ENCODE peak calls at places on chromosomes 11 and 22, in ten cellular contexts. F, Y, M, W, Q, P, R, H, A and U are unnamed samples.

GRCh38 chr11:109229682-109230081 is 192.3 kb upstream of the C11orf87 start:
- DNase-seq in F (no peak), Y (no peak), M (no peak), W (no peak), Q (no peak), P (no peak), R (no peak), H (no peak), A (no peak), U (no peak)

GRCh38 chr22:41234815-41235687 is 5.7 kb downstream of the CHADL start:
- DNase-seq in F (no peak), Y (no peak), M (no peak), W (no peak), Q (no peak), P (no peak), R (no peak), H (no peak), A (no peak), U (no peak)

GRCh38 chr11:396511-396947 is 2.5 kb downstream of the PKP3 start:
- DNase-seq in F (no peak), Y (no peak), M (no peak), W (no peak), Q (no peak), P (no peak), R (no peak), H (no peak), A (no peak), U (no peak)

GRCh38 chr22:45680932-45681700 is 9.5 kb downstream of the ATXN10 start:
- DNase-seq in F (no peak), Y (no peak), M (no peak), W (no peak), Q (no peak), P (no peak), R (no peak), H (peak; percentile 90), A (no peak), U (no peak)

GRCh38 chr11:2940930-2941821 is 12.0 kb upstream of the PHLDA2 start:
- DNase-seq in F (no peak), Y (no peak), M (peak; percentile 64), W (no peak), Q (no peak), P (no peak), R (peak; percentile 31), H (no peak), A (no peak), U (no peak)

GRCh38 chr11:130071211-130071712 is 1.6 kb downstream of the APLP2 start:
- DNase-seq in F (no peak), Y (peak; percentile 21), M (no peak), W (no peak), Q (no peak), P (no peak), R (no peak), H (peak; percentile 35), A (peak; percentile 18), U (peak; percentile 41)

GRCh38 chr22:28043269-28043668 is 124.2 kb upstream of the PITPNB start:
- DNase-seq in F (no peak), Y (no peak), M (no peak), W (no peak), Q (no peak), P (no peak), R (no peak), H (no peak), A (no peak), U (no peak)

GRCh38 chr11:16861867-16862266 is 123.4 kb downstream of the C11orf58 start:
- DNase-seq in F (no peak), Y (no peak), M (no peak), W (no peak), Q (peak; percentile 23), P (no peak), R (no peak), H (no peak), A (no peak), U (no peak)

GRCh38 chr22:24423519-24424000 is 3.8 kb upstream of the ADORA2A start:
- DNase-seq in F (peak; percentile 73), Y (peak; percentile 74), M (peak; percentile 86), W (peak; percentile 60), Q (peak; percentile 44), P (peak; percentile 63), R (peak; percentile 87), H (no peak), A (no peak), U (peak; percentile 19)

GRCh38 chr11:12818333-12819015 is 144.3 kb downstream of the TEAD1 start:
- DNase-seq in F (no peak), Y (no peak), M (no peak), W (no peak), Q (no peak), P (no peak), R (no peak), H (peak; percentile 89), A (peak; percentile 79), U (no peak)

GRCh38 chr11:64652586-64653387 is 61.8 kb downstream of the SLC22A12 start:
- DNase-seq in F (peak; percentile 73), Y (peak; percentile 73), M (peak; percentile 81), W (peak; percentile 23), Q (peak; percentile 87), P (peak; percentile 88), R (peak; percentile 78), H (peak; percentile 55), A (peak; percentile 64), U (peak; percentile 81)

GRCh38 chr11:70005107-70005818 is 72.9 kb upstream of the ANO1 start:
- DNase-seq in F (no peak), Y (no peak), M (no peak), W (no peak), Q (no peak), P (no peak), R (no peak), H (peak; percentile 96), A (no peak), U (no peak)

GRCh38 chr22:32058656-32059280 is 15.7 kb downstream of the SLC5A1 start:
- DNase-seq in F (no peak), Y (no peak), M (no peak), W (no peak), Q (no peak), P (no peak), R (no peak), H (no peak), A (no peak), U (no peak)

GRCh38 chr11:9459573-9460321 is 1.1 kb upstream of the ZNF143 start:
- DNase-seq in F (peak; percentile 12), Y (peak; percentile 60), M (peak; percentile 58), W (no peak), Q (peak; percentile 42), P (no peak), R (no peak), H (peak; percentile 64), A (peak; percentile 55), U (peak; percentile 64)

GRCh38 chr22:21632237-21632895 is at the start of gene CCDC116:
- DNase-seq in F (peak; percentile 42), Y (peak; percentile 93), M (peak; percentile 76), W (peak; percentile 44), Q (no peak), P (no peak), R (peak; percentile 62), H (no peak), A (peak; percentile 95), U (no peak)

GRCh38 chr11:87256694-87257340 is 219.1 kb downstream of the TMEM135 start:
- DNase-seq in F (no peak), Y (no peak), M (no peak), W (no peak), Q (no peak), P (no peak), R (no peak), H (peak; percentile 41), A (no peak), U (no peak)

GRCh38 chr22:49975543-49976389 is 15.2 kb downstream of the PIM3 start:
- DNase-seq in F (no peak), Y (no peak), M (peak; percentile 72), W (peak; percentile 13), Q (no peak), P (peak; percentile 25), R (peak; percentile 44), H (no peak), A (no peak), U (no peak)

GRCh38 chr11:68665471-68665870 is 18.9 kb upstream of the GAL start:
- DNase-seq in F (no peak), Y (no peak), M (peak; percentile 16), W (no peak), Q (no peak), P (no peak), R (no peak), H (no peak), A (no peak), U (no peak)

GRCh38 chr22:50505776-50506610 is 1.5 kb downstream of the LMF2 start:
- DNase-seq in F (no peak), Y (no peak), M (no peak), W (no peak), Q (no peak), P (peak; percentile 58), R (no peak), H (no peak), A (no peak), U (no peak)

GRCh38 chr11:18332302-18332701 is 9.9 kb downstream of the GTF2H1 start:
- DNase-seq in F (no peak), Y (no peak), M (no peak), W (no peak), Q (no peak), P (no peak), R (no peak), H (no peak), A (no peak), U (no peak)

GRCh38 chr22:39612811-39613548 is 42.4 kb downstream of the CACNA1I start:
- DNase-seq in F (no peak), Y (no peak), M (no peak), W (no peak), Q (no peak), P (no peak), R (no peak), H (no peak), A (no peak), U (no peak)

GRCh38 chr22:26709617-26710390 is 52.4 kb downstream of the MIAT start:
- DNase-seq in F (no peak), Y (no peak), M (no peak), W (no peak), Q (no peak), P (no peak), R (no peak), H (peak; percentile 76), A (no peak), U (no peak)

GRCh38 chr11:121105063-121105480 is 4.0 kb downstream of the TECTA start:
- DNase-seq in F (no peak), Y (no peak), M (no peak), W (no peak), Q (no peak), P (peak; percentile 52), R (no peak), H (peak; percentile 13), A (no peak), U (peak; percentile 8)

GRCh38 chr11:111537336-111537860 is 3.1 kb upstream of the LAYN start:
- DNase-seq in F (no peak), Y (no peak), M (no peak), W (no peak), Q (no peak), P (no peak), R (no peak), H (no peak), A (no peak), U (no peak)

GRCh38 chr22:39463931-39464390 is 7.1 kb downstream of the MGAT3 start:
- DNase-seq in F (no peak), Y (no peak), M (peak; percentile 96), W (no peak), Q (peak; percentile 84), P (no peak), R (no peak), H (no peak), A (no peak), U (peak; percentile 79)

GRCh38 chr22:17063372-17064106 is 21.3 kb upstream of the IL17RA start:
- DNase-seq in F (no peak), Y (no peak), M (no peak), W (no peak), Q (no peak), P (peak; percentile 37), R (no peak), H (no peak), A (no peak), U (peak; percentile 22)

GRCh38 chr11:110435780-110436717 is 6.3 kb downstream of the FDX1 start:
- DNase-seq in F (no peak), Y (peak; percentile 19), M (no peak), W (no peak), Q (no peak), P (no peak), R (no peak), H (peak; percentile 39), A (no peak), U (no peak)

GRCh38 chr11:118398797-118399564 is 2.4 kb upstream of the ATP5MG start:
- DNase-seq in F (no peak), Y (peak; percentile 54), M (no peak), W (no peak), Q (no peak), P (no peak), R (no peak), H (peak; percentile 26), A (peak; percentile 24), U (no peak)